ENCODE peak calls at places on chromosome 10, in seven cellular contexts. H is amygdala; K is GM10248; F is non-pigmented ciliary epithelial cell; V is posterior vena cava; O is putamen; I is activated CD4-positive, alpha-beta T cell treated with anti-CD3 and anti-CD28 coated beads for 24 hours. Y is an unnamed sample.

GRCh38 chr10:9038146-9038714 is 983.7 kb downstream of the GATA3 start:
- DNase-seq in H (no peak), K (no peak), F (no peak), V (no peak), O (no peak), I (no peak), Y (peak; percentile 2)

GRCh38 chr10:29710128-29710527 is 75.4 kb upstream of the SVIL start:
- DNase-seq in H (no peak), K (no peak), F (no peak), V (no peak), O (no peak), I (no peak), Y (no peak)

GRCh38 chr10:93422121-93422520 is 60.0 kb downstream of the MYOF start:
- DNase-seq in H (no peak), K (no peak), F (no peak), V (no peak), O (no peak), I (no peak), Y (no peak)

GRCh38 chr10:117442944-117443676 is 67.9 kb upstream of the PDZD8 start:
- DNase-seq in H (peak; percentile 54), K (peak; percentile 82), F (no peak), V (peak; percentile 95), O (peak; percentile 27), I (peak; percentile 16), Y (peak; percentile 39)

GRCh38 chr10:75922435-75922834 is 491.0 kb downstream of the LRMDA start:
- DNase-seq in H (no peak), K (no peak), F (no peak), V (no peak), O (no peak), I (no peak), Y (peak; percentile 14)

GRCh38 chr10:51524041-51524440 is 175.4 kb downstream of the CSTF2T start:
- DNase-seq in H (no peak), K (no peak), F (no peak), V (no peak), O (no peak), I (no peak), Y (no peak)

GRCh38 chr10:11679946-11680345 is 62.2 kb upstream of the ECHDC3 start:
- DNase-seq in H (no peak), K (no peak), F (no peak), V (no peak), O (no peak), I (no peak), Y (no peak)

GRCh38 chr10:132360766-132361447 is 28.9 kb downstream of the LRRC27 start:
- DNase-seq in H (no peak), K (no peak), F (no peak), V (peak; percentile 85), O (no peak), I (peak; percentile 20), Y (no peak)

GRCh38 chr10:110918633-110919348 is at the start of gene BBIP1:
- DNase-seq in H (peak; percentile 84), K (peak; percentile 90), F (peak; percentile 99), V (peak; percentile 99), O (peak; percentile 100), I (no peak), Y (peak; percentile 100)

GRCh38 chr10:113905756-113906155 is 51.3 kb downstream of the NHLRC2 start:
- DNase-seq in H (no peak), K (no peak), F (no peak), V (no peak), O (no peak), I (no peak), Y (no peak)

GRCh38 chr10:8306685-8307364 is 252.3 kb downstream of the GATA3 start:
- DNase-seq in H (no peak), K (no peak), F (no peak), V (no peak), O (no peak), I (no peak), Y (no peak)

GRCh38 chr10:42615419-42615818 is 23.0 kb downstream of the ZNF33B start:
- DNase-seq in H (no peak), K (no peak), F (no peak), V (no peak), O (no peak), I (no peak), Y (no peak)

GRCh38 chr10:108360187-108360586 is 1195.7 kb upstream of the SORCS1 start:
- DNase-seq in H (no peak), K (no peak), F (no peak), V (no peak), O (no peak), I (no peak), Y (no peak)

GRCh38 chr10:60123668-60124067 is 217.3 kb upstream of the CCDC6 start:
- DNase-seq in H (no peak), K (no peak), F (no peak), V (no peak), O (no peak), I (no peak), Y (no peak)

GRCh38 chr10:119477444-119477843 is 65.1 kb downstream of the RGS10 start:
- DNase-seq in H (no peak), K (no peak), F (no peak), V (no peak), O (no peak), I (no peak), Y (no peak)

GRCh38 chr10:129607607-129608006 is 140.6 kb downstream of the MGMT start:
- DNase-seq in H (no peak), K (no peak), F (no peak), V (no peak), O (no peak), I (no peak), Y (no peak)

GRCh38 chr10:79069325-79070090 is 742 bp downstream of the ZMIZ1 start:
- DNase-seq in H (peak; percentile 30), K (peak; percentile 66), F (no peak), V (peak; percentile 89), O (peak; percentile 49), I (no peak), Y (no peak)

GRCh38 chr10:43204943-43205671 is 61.8 kb downstream of the RASGEF1A start:
- DNase-seq in H (peak; percentile 42), K (peak; percentile 83), F (no peak), V (peak; percentile 80), O (peak; percentile 53), I (peak; percentile 38), Y (peak; percentile 45)

GRCh38 chr10:91420868-91421267 is 10.7 kb downstream of the HECTD2 start:
- DNase-seq in H (no peak), K (no peak), F (no peak), V (no peak), O (no peak), I (no peak), Y (no peak)

GRCh38 chr10:19778996-19779395 is 37.2 kb upstream of the PLXDC2 start:
- DNase-seq in H (no peak), K (no peak), F (no peak), V (no peak), O (no peak), I (no peak), Y (no peak)

GRCh38 chr10:28676968-28677888 is at the start of gene BAMBI:
- DNase-seq in H (peak; percentile 88), K (peak; percentile 92), F (peak; percentile 55), V (peak; percentile 96), O (peak; percentile 95), I (peak; percentile 83), Y (peak; percentile 95)

Y was measured in pons.